ENCODE peak calls at places on chromosomes 7 and 10, in ten cellular contexts. One of them, this sample, is unnamed.

GRCh38 chr7:24884401-24884800 is 95.6 kb downstream of the OSBPL3 start:
- DNase-seq in MV-4-11: no peak
- DNase-seq in T-helper 17 cell: no peak
- DNase-seq in iris pigment epithelial cell: no peak
- DNase-seq in fibroblast of the aortic adventitia: no peak
- DNase-seq in head of caudate nucleus: no peak
- DNase-seq in stimulated activated effector memory CD8-positive, alpha-beta T cell treated with anti-CD3 and anti-CD28 coated beads, Interleukin-12 subunit alpha, Interleukin-12 subunit beta, amount 100 ng/mL, for 72 hours: no peak
- DNase-seq in BJ: no peak
- DNase-seq in spleen: no peak
- DNase-seq in LHCN-M2: no peak
- DNase-seq in this sample: no peak

GRCh38 chr10:126199221-126199998 is 188.9 kb downstream of the ADAM12 start:
- DNase-seq in head of caudate nucleus: no peak
- DNase-seq in fibroblast of the aortic adventitia: peak
- DNase-seq in iris pigment epithelial cell: peak
- DNase-seq in LHCN-M2: peak
- DNase-seq in MV-4-11: no peak
- DNase-seq in BJ: peak
- DNase-seq in T-helper 17 cell: no peak
- DNase-seq in stimulated activated effector memory CD8-positive, alpha-beta T cell treated with anti-CD3 and anti-CD28 coated beads, Interleukin-12 subunit alpha, Interleukin-12 subunit beta, amount 100 ng/mL, for 72 hours: no peak
- DNase-seq in spleen: no peak
- DNase-seq in this sample: peak

GRCh38 chr7:128115821-128116723 is 84.8 kb upstream of the LRRC4 start:
- DNase-seq in MV-4-11: no peak
- DNase-seq in LHCN-M2: no peak
- DNase-seq in iris pigment epithelial cell: no peak
- DNase-seq in T-helper 17 cell: no peak
- DNase-seq in fibroblast of the aortic adventitia: no peak
- DNase-seq in head of caudate nucleus: no peak
- DNase-seq in stimulated activated effector memory CD8-positive, alpha-beta T cell treated with anti-CD3 and anti-CD28 coated beads, Interleukin-12 subunit alpha, Interleukin-12 subunit beta, amount 100 ng/mL, for 72 hours: no peak
- DNase-seq in BJ: no peak
- DNase-seq in spleen: peak
- DNase-seq in this sample: no peak

GRCh38 chr10:74917481-74918077 is 91.2 kb downstream of the KAT6B start:
- DNase-seq in MV-4-11: no peak
- DNase-seq in stimulated activated effector memory CD8-positive, alpha-beta T cell treated with anti-CD3 and anti-CD28 coated beads, Interleukin-12 subunit alpha, Interleukin-12 subunit beta, amount 100 ng/mL, for 72 hours: no peak
- DNase-seq in T-helper 17 cell: no peak
- DNase-seq in spleen: no peak
- DNase-seq in fibroblast of the aortic adventitia: peak
- DNase-seq in LHCN-M2: peak
- DNase-seq in iris pigment epithelial cell: peak
- DNase-seq in BJ: no peak
- DNase-seq in head of caudate nucleus: no peak
- DNase-seq in this sample: peak

GRCh38 chr7:45451636-45452035 is 122.5 kb upstream of the ADCY1 start:
- DNase-seq in T-helper 17 cell: no peak
- DNase-seq in fibroblast of the aortic adventitia: no peak
- DNase-seq in spleen: no peak
- DNase-seq in MV-4-11: peak
- DNase-seq in LHCN-M2: no peak
- DNase-seq in head of caudate nucleus: no peak
- DNase-seq in BJ: no peak
- DNase-seq in iris pigment epithelial cell: peak
- DNase-seq in stimulated activated effector memory CD8-positive, alpha-beta T cell treated with anti-CD3 and anti-CD28 coated beads, Interleukin-12 subunit alpha, Interleukin-12 subunit beta, amount 100 ng/mL, for 72 hours: no peak
- DNase-seq in this sample: peak

GRCh38 chr10:103491729-103492364 is 1.7 kb upstream of the NEURL1 start:
- DNase-seq in head of caudate nucleus: no peak
- DNase-seq in spleen: no peak
- DNase-seq in stimulated activated effector memory CD8-positive, alpha-beta T cell treated with anti-CD3 and anti-CD28 coated beads, Interleukin-12 subunit alpha, Interleukin-12 subunit beta, amount 100 ng/mL, for 72 hours: no peak
- DNase-seq in T-helper 17 cell: no peak
- DNase-seq in BJ: peak
- DNase-seq in MV-4-11: no peak
- DNase-seq in iris pigment epithelial cell: peak
- DNase-seq in fibroblast of the aortic adventitia: peak
- DNase-seq in LHCN-M2: peak
- DNase-seq in this sample: peak

GRCh38 chr7:129664029-129665012 is 52.8 kb downstream of the NRF1 start:
- DNase-seq in MV-4-11: peak
- DNase-seq in iris pigment epithelial cell: peak
- DNase-seq in stimulated activated effector memory CD8-positive, alpha-beta T cell treated with anti-CD3 and anti-CD28 coated beads, Interleukin-12 subunit alpha, Interleukin-12 subunit beta, amount 100 ng/mL, for 72 hours: no peak
- DNase-seq in head of caudate nucleus: no peak
- DNase-seq in T-helper 17 cell: no peak
- DNase-seq in LHCN-M2: peak
- DNase-seq in fibroblast of the aortic adventitia: peak
- DNase-seq in BJ: peak
- DNase-seq in spleen: no peak
- DNase-seq in this sample: peak

GRCh38 chr7:98944386-98944785 is 66.1 kb downstream of the TRRAP start:
- DNase-seq in BJ: no peak
- DNase-seq in fibroblast of the aortic adventitia: no peak
- DNase-seq in LHCN-M2: no peak
- DNase-seq in spleen: no peak
- DNase-seq in stimulated activated effector memory CD8-positive, alpha-beta T cell treated with anti-CD3 and anti-CD28 coated beads, Interleukin-12 subunit alpha, Interleukin-12 subunit beta, amount 100 ng/mL, for 72 hours: no peak
- DNase-seq in head of caudate nucleus: no peak
- DNase-seq in MV-4-11: peak
- DNase-seq in iris pigment epithelial cell: no peak
- DNase-seq in T-helper 17 cell: no peak
- DNase-seq in this sample: no peak

GRCh38 chr10:15658099-15658702 is 61.5 kb downstream of the ITGA8 start:
- DNase-seq in iris pigment epithelial cell: no peak
- DNase-seq in stimulated activated effector memory CD8-positive, alpha-beta T cell treated with anti-CD3 and anti-CD28 coated beads, Interleukin-12 subunit alpha, Interleukin-12 subunit beta, amount 100 ng/mL, for 72 hours: no peak
- DNase-seq in head of caudate nucleus: no peak
- DNase-seq in BJ: no peak
- DNase-seq in spleen: no peak
- DNase-seq in T-helper 17 cell: no peak
- DNase-seq in LHCN-M2: no peak
- DNase-seq in MV-4-11: no peak
- DNase-seq in fibroblast of the aortic adventitia: no peak
- DNase-seq in this sample: no peak